ENCODE peak calls at places on chromosomes 12 and 14, in five cellular contexts. R, L, O, T and X are unnamed samples.

GRCh38 chr12:46553266-46553665 is 180.7 kb upstream of the SLC38A2 start:
- DNase-seq in O (no peak), R (peak), L (no peak), T (peak), X (no peak)

GRCh38 chr12:130481392-130481879 is 143.7 kb downstream of the PIWIL1 start:
- DNase-seq in T (no peak), R (no peak), L (no peak), O (no peak), X (no peak)

GRCh38 chr12:87266305-87266704 is 762.9 kb downstream of the C12orf50 start:
- DNase-seq in O (no peak), T (peak), L (no peak), R (no peak), X (no peak)

GRCh38 chr12:52293926-52294325 is 2.6 kb upstream of the KRT81 start:
- DNase-seq in R (no peak), L (no peak), O (no peak), T (no peak), X (no peak)

GRCh38 chr12:3295648-3296408 is 195.2 kb upstream of the PRMT8 start:
- DNase-seq in R (no peak), O (no peak), L (no peak), T (peak), X (no peak)

GRCh38 chr12:123427036-123427769 is 9.3 kb downstream of the RILPL2 start:
- DNase-seq in O (peak), T (no peak), L (no peak), R (no peak), X (no peak)

GRCh38 chr14:96746101-96746500 is 51.1 kb upstream of the VRK1 start:
- DNase-seq in R (no peak), T (no peak), O (no peak), L (no peak), X (no peak)

GRCh38 chr14:35247777-35248475 is 44.3 kb upstream of the PSMA6 start:
- DNase-seq in L (no peak), O (no peak), T (peak), R (no peak), X (no peak)

GRCh38 chr12:1993341-1993740 is 10.9 kb downstream of the DCP1B start:
- DNase-seq in R (peak), O (no peak), T (peak), L (no peak), X (no peak)

GRCh38 chr14:89957791-89958190 is 2.1 kb downstream of the TDP1 start:
- DNase-seq in L (no peak), O (no peak), R (no peak), T (peak), X (no peak)

GRCh38 chr14:36507847-36508417 is 12.1 kb downstream of the NKX2-1 start:
- DNase-seq in T (no peak), R (no peak), O (no peak), L (no peak), X (no peak)

GRCh38 chr12:112892821-112893220 is 13.9 kb upstream of the OAS1 start:
- DNase-seq in T (no peak), R (no peak), O (no peak), L (no peak), X (no peak)

GRCh38 chr12:7108042-7108927 is 729 bp downstream of the C1RL start:
- DNase-seq in L (peak), T (peak), R (peak), O (peak), X (peak)

GRCh38 chr14:58426819-58427288 is 477 bp downstream of the TIMM9 start:
- DNase-seq in T (peak), L (no peak), O (peak), R (peak), X (peak)

GRCh38 chr14:92637228-92637627 is 111.2 kb downstream of the LGMN start:
- DNase-seq in L (no peak), R (no peak), T (no peak), O (no peak), X (no peak)
- TF ChIP-seq CTCF in L (no peak), R (no peak), T (no peak), O (no peak), X (no peak)

GRCh38 chr14:94338023-94338422 is 14.9 kb upstream of the SERPINA6 start:
- DNase-seq in L (no peak), O (no peak), T (no peak), R (no peak), X (no peak)

GRCh38 chr14:94340533-94340932 is 17.4 kb upstream of the SERPINA6 start:
- DNase-seq in O (no peak), T (no peak), R (no peak), L (no peak), X (no peak)

GRCh38 chr14:94341654-94342333 is 18.7 kb upstream of the SERPINA6 start:
- DNase-seq in O (no peak), R (peak), L (no peak), T (no peak), X (no peak)

GRCh38 chr14:94334837-94335236 is 11.7 kb upstream of the SERPINA6 start:
- DNase-seq in R (peak), O (no peak), L (no peak), T (peak), X (no peak)

DNA sequence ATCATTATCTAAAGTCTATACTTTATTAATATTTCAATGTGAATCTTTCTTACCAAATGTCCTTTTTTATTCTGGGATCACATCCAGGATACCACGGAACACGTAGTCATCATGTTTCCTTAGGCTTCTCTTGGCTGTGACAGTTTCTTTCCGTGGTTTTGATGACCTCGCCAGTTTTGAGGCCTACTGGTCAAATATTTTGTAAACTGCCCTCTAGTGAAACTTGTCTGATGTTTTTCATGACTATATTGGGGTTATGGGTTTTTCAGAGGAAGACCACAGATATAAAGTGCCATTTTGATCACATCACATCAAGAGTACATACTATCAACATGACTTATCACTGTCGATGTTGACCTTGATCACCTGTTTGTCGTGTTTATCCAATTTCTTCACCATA is 14.1 kb upstream of the SERPINA6 start:
- DNase-seq in T (peak), L (no peak), R (peak), O (no peak), X (no peak)
- TF ChIP-seq CTCF in T (peak), L (no peak), R (no peak), O (no peak), X (no peak)

DNA sequence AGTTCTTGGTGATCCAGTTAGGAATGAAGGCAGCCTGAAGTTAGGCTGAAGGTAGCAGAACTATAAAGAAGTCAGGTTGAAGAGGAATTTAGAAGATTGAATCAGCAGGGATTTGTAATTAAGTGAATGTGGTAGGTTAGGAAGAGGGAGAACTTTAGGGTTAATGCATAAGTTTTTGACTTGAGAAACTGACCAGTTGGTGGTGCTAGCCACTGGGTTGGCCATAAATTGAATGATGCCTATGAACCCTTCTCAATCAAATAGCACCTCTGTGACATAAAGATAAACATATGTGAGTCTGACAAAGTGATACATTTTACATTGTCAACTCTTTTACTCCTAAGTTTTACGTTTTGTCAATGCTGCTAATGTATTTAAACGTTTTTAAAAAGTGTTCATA is 290.6 kb upstream of the NAV3 start:
- DNase-seq in L (no peak), O (no peak), R (no peak), T (no peak), X (no peak)
- TF ChIP-seq CTCF in L (no peak), O (no peak), R (no peak), T (no peak), X (no peak)

GRCh38 chr12:88393017-88393767 is 187.1 kb downstream of the KITLG start:
- DNase-seq in R (peak), L (no peak), T (peak), O (no peak), X (no peak)
- TF ChIP-seq CTCF in R (peak), L (no peak), T (peak), O (no peak), X (no peak)